ENCODE peak calls at places on chromosome 18, in four cellular contexts. G is body of pancreas, H is NCI-H2029, S is EL. V is an unnamed sample.

GRCh38 chr18:37889963-37890362 is 324.4 kb upstream of the CELF4 start:
- DNase-seq in G (no peak), H (no peak), S (no peak), V (no peak)

GRCh38 chr18:73235491-73235890 is 367.7 kb upstream of the NETO1 start:
- DNase-seq in G (no peak), H (no peak), S (peak; percentile 77), V (peak; percentile 56)

GRCh38 chr18:10022365-10022764 is 108.5 kb downstream of the VAPA start:
- DNase-seq in G (no peak), H (no peak), S (no peak), V (no peak)

GRCh38 chr18:73509460-73509859 is 638.2 kb downstream of the FBXO15 start:
- DNase-seq in G (no peak), H (no peak), S (peak; percentile 36), V (no peak)

GRCh38 chr18:459801-460200 is 40.7 kb downstream of the COLEC12 start:
- DNase-seq in G (no peak), H (no peak), S (no peak), V (no peak)

GRCh38 chr18:3449702-3450357 is at the start of gene TGIF1:
- DNase-seq in G (peak; percentile 87), H (peak; percentile 78), S (peak; percentile 78), V (peak; percentile 58)

GRCh38 chr18:57890266-57890665 is 87.2 kb upstream of the ATP8B1 start:
- DNase-seq in G (no peak), H (no peak), S (no peak), V (no peak)

GRCh38 chr18:9814431-9814830 is 71.3 kb upstream of the TXNDC2 start:
- DNase-seq in G (no peak), H (no peak), S (peak; percentile 87), V (peak; percentile 56)

GRCh38 chr18:57969824-57970223 is 74.2 kb upstream of the NEDD4L start:
- DNase-seq in G (no peak), H (no peak), S (no peak), V (no peak)

GRCh38 chr18:30280861-30281470 is 761.6 kb downstream of the DSC3 start:
- DNase-seq in G (peak; percentile 13), H (peak; percentile 2), S (peak; percentile 45), V (peak; percentile 5)

GRCh38 chr18:75161629-75162028 is 47.3 kb downstream of the PTGR3 start:
- DNase-seq in G (no peak), H (no peak), S (peak; percentile 23), V (no peak)

GRCh38 chr18:48803518-48803917 is 147.2 kb downstream of the SMAD7 start:
- DNase-seq in G (peak; percentile 9), H (no peak), S (no peak), V (no peak)

GRCh38 chr18:68438983-68439382 is 275.9 kb downstream of the TMX3 start:
- DNase-seq in G (no peak), H (no peak), S (peak; percentile 92), V (peak; percentile 65)

GRCh38 chr18:7567487-7568425 is 640 bp downstream of the PTPRM start:
- DNase-seq in G (peak; percentile 63), H (no peak), S (peak; percentile 65), V (peak; percentile 73)

GRCh38 chr18:65748321-65748720 is 2.5 kb upstream of the CDH7 start:
- DNase-seq in G (no peak), H (no peak), S (no peak), V (no peak)

GRCh38 chr18:11570770-11571169 is 38.6 kb upstream of the SLC35G4 start:
- DNase-seq in G (no peak), H (no peak), S (peak; percentile 46), V (no peak)

GRCh38 chr18:58863539-58864145 is 1.0 kb upstream of the ZNF532 start:
- DNase-seq in G (peak; percentile 29), H (peak; percentile 32), S (peak; percentile 52), V (peak; percentile 77)

GRCh38 chr18:48815182-48815520 is 135.6 kb downstream of the SMAD7 start:
- DNase-seq in G (no peak), H (no peak), S (no peak), V (no peak)

GRCh38 chr18:37332764-37333420 is 232.7 kb downstream of the CELF4 start:
- DNase-seq in G (no peak), H (no peak), S (no peak), V (no peak)

GRCh38 chr18:47411159-47411558 is 159.7 kb upstream of the SKOR2 start:
- DNase-seq in G (no peak), H (no peak), S (no peak), V (no peak)

GRCh38 chr18:61541673-61542072 is 208.4 kb downstream of the CDH20 start:
- DNase-seq in G (no peak), H (no peak), S (no peak), V (no peak)

GRCh38 chr18:54284967-54285785 is 15.9 kb downstream of the POLI start:
- DNase-seq in G (no peak), H (no peak), S (peak; percentile 78), V (peak; percentile 67)

GRCh38 chr18:25826823-25827617 is 263.4 kb downstream of the SS18 start:
- DNase-seq in G (no peak), H (no peak), S (peak; percentile 51), V (no peak)

GRCh38 chr18:58525517-58525916 is 103.4 kb downstream of the ALPK2 start:
- DNase-seq in G (no peak), H (no peak), S (peak; percentile 78), V (peak; percentile 27)

GRCh38 chr18:78512080-78512601 is 467.5 kb upstream of the SALL3 start:
- DNase-seq in G (no peak), H (no peak), S (no peak), V (no peak)

GRCh38 chr18:32349728-32350395 is 120.8 kb downstream of the GAREM1 start:
- DNase-seq in G (peak; percentile 89), H (no peak), S (peak; percentile 75), V (peak; percentile 61)

GRCh38 chr18:64409511-64409910 is 260.6 kb upstream of the LINC00305 start:
- DNase-seq in G (no peak), H (no peak), S (no peak), V (no peak)

GRCh38 chr18:68837665-68838390 is 39.9 kb downstream of the CCDC102B start:
- DNase-seq in G (no peak), H (no peak), S (peak; percentile 67), V (peak; percentile 21)

GRCh38 chr18:2302628-2303516 is 268.4 kb downstream of the METTL4 start:
- DNase-seq in G (no peak), H (no peak), S (peak; percentile 77), V (peak; percentile 35)

GRCh38 chr18:37409870-37410269 is 155.7 kb downstream of the CELF4 start:
- DNase-seq in G (no peak), H (no peak), S (no peak), V (no peak)

GRCh38 chr18:57311472-57311871 is 40.9 kb upstream of the ST8SIA3 start:
- DNase-seq in G (no peak), H (no peak), S (no peak), V (no peak)

GRCh38 chr18:31393286-31393685 is 16.7 kb downstream of the DSG4 start:
- DNase-seq in G (no peak), H (no peak), S (no peak), V (no peak)

GRCh38 chr18:61551586-61551985 is 218.4 kb downstream of the CDH20 start:
- DNase-seq in G (no peak), H (peak; percentile 6), S (peak; percentile 80), V (peak; percentile 84)

V was measured in AG08396.